ENCODE peak calls at places on chromosomes 7 and 10, in four cellular contexts. U, Q, F and A are unnamed samples.

GRCh38 chr7:159105845-159106614 is 38.6 kb downstream of the VIPR2 start:
- DNase-seq in U (peak; percentile 38), Q (no peak), F (peak; percentile 48), A (no peak)

GRCh38 chr10:13970967-13971353 is 359.8 kb downstream of the FRMD4A start:
- DNase-seq in U (no peak), Q (no peak), F (no peak), A (no peak)

GRCh38 chr10:70672165-70672992 is at the start of gene ADAMTS14:
- DNase-seq in U (no peak), Q (no peak), F (peak; percentile 73), A (peak; percentile 38)

GRCh38 chr7:20783716-20784310 is 2.9 kb downstream of the SP8 start:
- DNase-seq in U (no peak), Q (no peak), F (no peak), A (no peak)

GRCh38 chr7:106282852-106283251 is 1.9 kb downstream of the NAMPT start:
- DNase-seq in U (no peak), Q (no peak), F (no peak), A (no peak)

GRCh38 chr10:28839600-28840007 is 162.3 kb downstream of the BAMBI start:
- DNase-seq in U (no peak), Q (no peak), F (no peak), A (no peak)

GRCh38 chr7:74029094-74029785 is 1.3 kb downstream of the ELN start:
- DNase-seq in U (no peak), Q (no peak), F (no peak), A (no peak)

GRCh38 chr10:36493511-36493880 is 631.9 kb upstream of the ANKRD30A start:
- DNase-seq in U (no peak), Q (no peak), F (no peak), A (no peak)

GRCh38 chr7:55021053-55021452 is 2.2 kb downstream of the EGFR start:
- DNase-seq in U (no peak), Q (no peak), F (no peak), A (no peak)

DNA sequence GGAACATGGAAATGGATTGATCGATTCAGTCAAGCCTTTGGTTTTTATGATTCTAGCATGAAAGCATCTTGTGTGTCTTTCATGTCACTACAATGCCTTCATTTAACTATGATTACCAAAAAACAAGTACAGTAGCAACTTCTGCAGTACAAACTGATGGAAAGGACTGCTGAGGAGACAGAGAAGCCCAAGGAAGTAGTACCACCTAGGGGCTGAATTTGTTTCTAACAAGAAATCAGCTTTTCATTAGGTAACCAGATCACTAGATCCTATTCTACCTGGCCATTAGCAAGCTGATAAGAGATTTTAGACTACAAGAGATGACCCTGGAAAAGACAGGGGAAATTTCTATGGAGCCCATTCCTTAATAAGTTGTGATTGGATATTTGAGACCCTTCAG is 3.2 kb upstream of the IFIT1 start:
- DNase-seq in U (no peak), Q (no peak), F (no peak), A (no peak)
- TF ChIP-seq CTCF in U (peak; percentile 20), Q (peak; percentile 18), F (peak; percentile 28), A (no peak)

DNA sequence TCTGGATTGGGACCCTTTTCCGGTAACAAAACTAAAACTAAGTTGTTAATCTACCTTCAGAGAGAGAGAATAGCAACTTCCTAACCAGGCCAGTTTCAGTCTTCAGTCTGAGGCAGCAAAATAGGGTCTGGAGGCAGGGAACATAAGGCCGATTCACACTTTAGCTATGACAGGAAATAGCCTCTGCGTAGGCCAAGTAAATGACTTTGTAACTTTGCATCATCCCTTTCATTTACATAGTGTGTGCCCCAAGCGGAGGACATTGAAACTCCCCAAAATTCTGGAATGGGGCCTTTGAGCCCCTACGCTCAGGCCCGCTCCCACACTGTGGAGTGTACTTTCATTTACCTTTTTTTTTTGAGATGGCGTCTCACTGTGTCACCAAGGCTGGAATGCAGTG is 1.7 kb upstream of the UPP1 start:
- DNase-seq in U (no peak), Q (no peak), F (no peak), A (peak; percentile 40)
- TF ChIP-seq CTCF in U (no peak), Q (no peak), F (peak; percentile 23), A (no peak)

DNA sequence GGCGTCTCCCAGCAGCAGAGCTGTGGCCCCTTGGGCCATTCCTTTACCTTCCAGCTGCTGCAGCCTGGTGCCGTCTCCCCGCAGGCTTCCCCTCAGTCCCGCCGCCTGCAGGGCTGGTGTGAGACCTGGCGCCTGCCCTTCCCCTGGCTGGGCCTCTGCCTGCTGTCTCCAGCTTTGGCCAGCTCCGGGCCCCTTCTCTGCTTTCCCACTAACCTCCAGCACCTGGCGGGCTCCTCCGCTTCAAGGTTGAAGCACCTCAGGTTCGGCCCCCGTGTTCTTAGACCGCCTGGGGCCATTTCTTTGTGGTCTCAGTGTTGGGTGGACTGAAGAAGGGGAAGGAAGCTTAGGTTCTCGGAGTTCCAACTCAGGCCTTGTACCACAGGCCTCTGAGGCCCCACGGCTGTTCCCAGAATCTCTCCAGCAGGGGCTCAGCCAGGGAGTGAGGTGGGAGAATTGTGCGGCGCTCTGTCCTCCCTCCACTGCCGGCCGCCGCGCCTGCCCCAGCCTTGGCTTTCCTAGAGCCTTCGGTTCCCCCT is 30.4 kb downstream of the GBX1 start:
- DNase-seq in U (peak; percentile 56), Q (no peak), F (peak; percentile 74), A (peak; percentile 12)
- TF ChIP-seq CTCF in U (no peak), Q (no peak), F (no peak), A (no peak)

GRCh38 chr7:45368129-45368807 is 205.9 kb upstream of the ADCY1 start:
- DNase-seq in U (no peak), Q (no peak), F (no peak), A (no peak)
- TF ChIP-seq CTCF in U (no peak), Q (no peak), F (no peak), A (no peak)

DNA sequence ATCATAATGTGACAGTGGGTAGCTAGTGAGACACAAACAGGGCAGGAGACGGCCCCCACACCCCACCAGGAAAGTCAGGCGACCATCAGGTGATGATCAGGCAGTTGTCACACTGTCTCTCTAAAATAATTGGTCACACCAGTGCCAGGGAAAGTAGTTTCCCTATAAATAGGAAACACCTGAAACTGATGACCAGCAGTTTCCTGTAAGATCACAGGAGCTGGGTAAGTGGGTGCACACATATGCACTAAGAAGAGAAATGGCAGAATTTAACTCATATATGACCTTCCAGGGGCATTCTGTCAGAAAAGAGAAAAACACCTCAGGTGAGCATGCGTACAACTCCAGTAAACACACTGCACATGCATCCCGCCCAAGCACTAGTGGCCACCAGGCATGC is 620.5 kb upstream of the GHITM start:
- DNase-seq in U (no peak), Q (no peak), F (no peak), A (no peak)
- TF ChIP-seq CTCF in U (no peak), Q (no peak), F (no peak), A (no peak)

GRCh38 chr10:4017336-4017735 is 232.3 kb upstream of the KLF6 start:
- DNase-seq in U (no peak), Q (no peak), F (no peak), A (no peak)
- TF ChIP-seq CTCF in U (no peak), Q (no peak), F (no peak), A (no peak)

GRCh38 chr10:125159486-125159931 is 854 bp downstream of the CTBP2 start:
- DNase-seq in U (no peak), Q (no peak), F (peak; percentile 87), A (no peak)

GRCh38 chr10:125160856-125161569 is 650 bp upstream of the CTBP2 start:
- DNase-seq in U (peak; percentile 88), Q (peak; percentile 73), F (peak; percentile 92), A (peak; percentile 48)

GRCh38 chr10:125162181-125162906 is 2.0 kb upstream of the CTBP2 start:
- DNase-seq in U (no peak), Q (no peak), F (no peak), A (no peak)

GRCh38 chr10:125159932-125160855 is at the start of gene CTBP2:
- DNase-seq in U (peak; percentile 73), Q (peak; percentile 51), F (peak; percentile 87), A (no peak)

GRCh38 chr10:125161570-125162139 is 1.3 kb upstream of the CTBP2 start:
- DNase-seq in U (no peak), Q (no peak), F (peak; percentile 86), A (no peak)
- TF ChIP-seq CTCF in U (no peak), Q (peak; percentile 16), F (peak; percentile 58), A (no peak)

DNA sequence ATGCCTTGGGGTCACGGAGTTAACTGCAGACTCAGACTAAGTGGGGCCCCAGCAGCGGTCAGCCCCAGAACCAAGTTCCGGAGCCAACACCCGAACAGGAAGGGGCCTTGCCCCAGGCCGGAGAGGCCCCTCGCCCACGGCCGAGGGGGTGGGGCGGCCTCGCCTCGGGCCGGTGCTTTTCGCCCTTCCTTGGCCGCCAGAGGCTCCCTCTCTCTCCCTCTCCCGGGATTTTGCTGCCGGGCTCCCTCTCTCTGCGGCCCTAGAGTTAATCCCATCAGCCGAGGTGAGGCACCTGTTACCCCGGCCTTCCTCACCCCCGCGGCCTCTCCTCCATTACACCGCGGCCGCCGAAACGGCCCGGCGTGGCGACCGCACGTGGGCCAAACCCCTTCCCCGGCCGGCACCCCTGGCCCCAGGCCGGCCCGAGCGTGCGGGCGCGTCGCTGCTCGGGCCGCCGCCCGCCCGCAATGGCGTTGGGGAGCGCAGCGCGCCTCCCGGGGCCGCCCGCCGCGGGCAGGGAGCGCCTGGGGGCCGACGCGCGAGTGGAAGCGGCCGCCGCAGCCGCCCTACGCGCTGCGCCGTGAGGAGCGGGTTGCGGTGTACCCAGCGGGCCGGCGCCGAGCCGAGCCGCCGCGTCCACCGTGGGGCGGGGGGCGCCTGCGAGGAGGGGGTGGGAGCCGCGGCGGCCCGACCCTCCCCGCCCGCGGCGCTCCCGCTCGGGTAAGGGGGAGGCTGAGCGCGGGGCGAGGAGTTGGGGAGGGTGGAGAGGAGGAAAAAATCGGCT is at the start of gene PPP1R9A:
- DNase-seq in U (no peak), Q (peak; percentile 54), F (peak; percentile 71), A (peak; percentile 17)
- TF ChIP-seq CTCF in U (no peak), Q (no peak), F (peak; percentile 21), A (no peak)

DNA sequence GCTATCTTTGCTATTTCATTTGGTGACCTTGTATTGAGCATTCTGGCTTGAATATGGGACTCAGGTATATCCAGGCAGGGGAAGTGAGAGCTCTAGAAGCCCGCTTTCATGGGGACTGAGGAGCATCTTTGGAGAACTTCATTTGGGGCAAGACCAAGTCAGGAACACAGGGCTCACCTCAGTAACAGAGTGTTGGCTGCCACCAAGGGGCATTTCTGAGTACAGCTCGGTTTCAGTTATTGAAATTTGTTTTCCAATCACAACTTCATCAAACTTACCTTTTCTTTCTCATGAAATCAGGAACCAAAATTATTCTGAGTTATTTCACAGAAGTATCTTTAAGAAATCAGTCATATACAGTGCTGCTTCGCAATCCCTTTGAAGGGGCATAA is 337.2 kb downstream of the C7orf25 start:
- DNase-seq in U (no peak), Q (no peak), F (no peak), A (no peak)
- TF ChIP-seq CTCF in U (no peak), Q (no peak), F (no peak), A (no peak)